ENCODE peak calls at places on chromosomes 3 and 15, in eight cellular contexts. A is SHP77; N is stimulated activated CD8-positive, alpha-beta memory T cell treated with anti-CD3 and anti-CD28 coated beads, Interleukin-15, amount 100 ng/mL, for 48 hours; E is activated CD4-positive, alpha-beta T cell treated with anti-CD3 and anti-CD28 coated beads, Interleukin-2, amount 10 ng/mL, durations not matched to agents 7 days and 5 days; C is ELR; X is activated CD4-positive, alpha-beta memory T cell treated with anti-CD3 and anti-CD28 coated beads for 36 hours; L is activated CD4-positive, CD25-positive, alpha-beta regulatory T cell; K is EL. H is an unnamed sample.

GRCh38 chr3:114624676-114625181 is 330.9 kb downstream of the TIGIT start:
- DNase-seq in A (peak; percentile 85), N (no peak), E (no peak), C (peak; percentile 97), X (peak; percentile 17), L (no peak), K (peak; percentile 96), H (peak; percentile 89)

GRCh38 chr3:43260412-43260811 is 25.9 kb upstream of the SNRK start:
- DNase-seq in A (no peak), N (no peak), E (no peak), C (peak; percentile 51), X (no peak), L (no peak), K (peak; percentile 13), H (no peak)

GRCh38 chr3:4999626-5000184 is 20.5 kb downstream of the BHLHE40 start:
- DNase-seq in A (peak; percentile 51), N (no peak), E (no peak), C (no peak), X (peak; percentile 7), L (no peak), K (peak; percentile 13), H (no peak)

GRCh38 chr3:100141576-100141975 is 27.3 kb upstream of the FILIP1L start:
- DNase-seq in A (no peak), N (no peak), E (no peak), C (no peak), X (no peak), L (no peak), K (no peak), H (no peak)

GRCh38 chr3:191641789-191642188 is 180.8 kb downstream of the PYDC2 start:
- DNase-seq in A (no peak), N (no peak), E (no peak), C (no peak), X (no peak), L (no peak), K (no peak), H (no peak)

GRCh38 chr15:83992356-83993031 is 243.1 kb upstream of the GOLGA6L4 start:
- DNase-seq in A (no peak), N (no peak), E (no peak), C (no peak), X (no peak), L (no peak), K (no peak), H (no peak)

GRCh38 chr15:75672646-75673425 is 25.1 kb downstream of the SNX33 start:
- DNase-seq in A (no peak), N (no peak), E (no peak), C (peak; percentile 76), X (no peak), L (no peak), K (peak; percentile 86), H (no peak)

GRCh38 chr15:49855917-49856637 is 235.2 kb downstream of the DTWD1 start:
- DNase-seq in A (no peak), N (no peak), E (no peak), C (peak; percentile 64), X (no peak), L (no peak), K (peak; percentile 95), H (no peak)

GRCh38 chr15:75597667-75598341 is 18.7 kb upstream of the PTPN9 start:
- DNase-seq in A (no peak), N (no peak), E (peak; percentile 69), C (peak; percentile 43), X (peak; percentile 65), L (no peak), K (peak; percentile 12), H (no peak)

GRCh38 chr3:110576962-110577361 is 494.7 kb upstream of the NECTIN3 start:
- DNase-seq in A (no peak), N (no peak), E (no peak), C (peak; percentile 97), X (no peak), L (no peak), K (peak; percentile 97), H (no peak)

GRCh38 chr3:109363634-109364033 is 26.3 kb upstream of the DPPA4 start:
- DNase-seq in A (no peak), N (no peak), E (no peak), C (peak; percentile 56), X (no peak), L (no peak), K (peak; percentile 36), H (no peak)

GRCh38 chr3:160154033-160154432 is 71.2 kb upstream of the C3orf80 start:
- DNase-seq in A (no peak), N (no peak), E (no peak), C (peak; percentile 42), X (no peak), L (no peak), K (peak; percentile 14), H (no peak)

GRCh38 chr3:177482048-177482741 is 284.9 kb upstream of the TBL1XR1 start:
- DNase-seq in A (no peak), N (no peak), E (no peak), C (no peak), X (no peak), L (no peak), K (no peak), H (no peak)

GRCh38 chr15:93033434-93034045 is 55.5 kb downstream of the RGMA start:
- DNase-seq in A (no peak), N (no peak), E (no peak), C (no peak), X (no peak), L (no peak), K (no peak), H (no peak)

GRCh38 chr3:23810342-23811116 is 4.8 kb downstream of the UBE2E1 start:
- DNase-seq in A (no peak), N (peak; percentile 12), E (peak; percentile 36), C (peak; percentile 61), X (peak; percentile 60), L (no peak), K (peak; percentile 49), H (peak; percentile 40)

GRCh38 chr3:197599089-197599765 is 43.5 kb upstream of the BDH1 start:
- DNase-seq in A (no peak), N (peak; percentile 63), E (peak; percentile 87), C (peak; percentile 77), X (peak; percentile 85), L (no peak), K (peak; percentile 80), H (peak; percentile 92)

GRCh38 chr3:115436767-115437301 is 186.5 kb upstream of the GAP43 start:
- DNase-seq in A (peak; percentile 22), N (no peak), E (no peak), C (peak; percentile 97), X (no peak), L (no peak), K (peak; percentile 97), H (no peak)

GRCh38 chr3:59133350-59133749 is 83.5 kb upstream of the CFAP20DC start:
- DNase-seq in A (no peak), N (no peak), E (no peak), C (no peak), X (no peak), L (no peak), K (no peak), H (no peak)

GRCh38 chr3:131338948-131339640 is 42.5 kb upstream of the NUDT16 start:
- DNase-seq in A (no peak), N (no peak), E (no peak), C (peak; percentile 32), X (no peak), L (no peak), K (peak; percentile 16), H (no peak)

GRCh38 chr15:97623091-97623661 is 337.3 kb upstream of the ARRDC4 start:
- DNase-seq in A (no peak), N (no peak), E (no peak), C (no peak), X (no peak), L (no peak), K (no peak), H (no peak)

GRCh38 chr3:9387322-9387655 is 10.1 kb upstream of the SETD5 start:
- DNase-seq in A (no peak), N (no peak), E (no peak), C (no peak), X (no peak), L (no peak), K (no peak), H (no peak)

GRCh38 chr15:39555885-39556284 is 25.0 kb upstream of the THBS1 start:
- DNase-seq in A (no peak), N (no peak), E (no peak), C (peak; percentile 3), X (no peak), L (no peak), K (no peak), H (no peak)

GRCh38 chr3:134339331-134339730 is 34.9 kb downstream of the AMOTL2 start:
- DNase-seq in A (no peak), N (no peak), E (no peak), C (no peak), X (no peak), L (no peak), K (no peak), H (no peak)

GRCh38 chr3:78977073-78977472 is 790.7 kb downstream of the ROBO1 start:
- DNase-seq in A (no peak), N (no peak), E (no peak), C (peak; percentile 56), X (no peak), L (no peak), K (peak; percentile 40), H (no peak)

GRCh38 chr3:183513046-183513706 is 42.3 kb downstream of the KLHL6 start:
- DNase-seq in A (no peak), N (peak; percentile 34), E (peak; percentile 68), C (no peak), X (peak; percentile 71), L (no peak), K (no peak), H (no peak)

GRCh38 chr3:150238043-150238802 is 169.9 kb upstream of the TSC22D2 start:
- DNase-seq in A (no peak), N (no peak), E (no peak), C (no peak), X (no peak), L (no peak), K (no peak), H (no peak)

H was measured in posterior cingulate gyrus.